ENCODE peak calls at places on chromosome 1, in five cellular contexts. Z is heart right ventricle, C is endothelial cell of umbilical vein, Q is RWPE2, U is esophagus muscularis mucosa. N is an unnamed sample.

GRCh38 chr1:24957016-24957807 is 27.1 kb upstream of the RUNX3 start:
- DNase-seq in Z (no peak), C (no peak), Q (peak; percentile 7), U (no peak), N (no peak)

GRCh38 chr1:155648207-155649147 is 38.5 kb downstream of the MSTO1 start:
- DNase-seq in Z (no peak), C (peak; percentile 87), Q (no peak), U (no peak), N (no peak)

GRCh38 chr1:230778916-230779590 is 31.9 kb downstream of the CAPN9 start:
- DNase-seq in Z (no peak), C (peak; percentile 9), Q (no peak), U (no peak), N (no peak)

GRCh38 chr1:236016083-236016482 is 48.8 kb downstream of the NID1 start:
- DNase-seq in Z (peak; percentile 65), C (no peak), Q (no peak), U (no peak), N (no peak)

GRCh38 chr1:157073944-157074685 is 25.5 kb downstream of the ETV3L start:
- DNase-seq in Z (peak; percentile 70), C (peak; percentile 66), Q (no peak), U (peak; percentile 92), N (no peak)

GRCh38 chr1:206479164-206480125 is 9.2 kb downstream of the IKBKE start:
- DNase-seq in Z (peak; percentile 56), C (peak; percentile 74), Q (no peak), U (no peak), N (no peak)

GRCh38 chr1:199857103-199857502 is 170.4 kb upstream of the NR5A2 start:
- DNase-seq in Z (no peak), C (no peak), Q (no peak), U (no peak), N (no peak)

GRCh38 chr1:38275960-38276359 is 229.4 kb upstream of the POU3F1 start:
- DNase-seq in Z (no peak), C (no peak), Q (no peak), U (no peak), N (no peak)

GRCh38 chr1:113129529-113130185 is 56.7 kb downstream of the LRIG2 start:
- DNase-seq in Z (no peak), C (no peak), Q (no peak), U (no peak), N (no peak)

GRCh38 chr1:230568008-230568407 is 74.3 kb upstream of the COG2 start:
- DNase-seq in Z (no peak), C (no peak), Q (peak; percentile 56), U (no peak), N (no peak)

GRCh38 chr1:59593798-59594790 is 220.7 kb upstream of the HOOK1 start:
- DNase-seq in Z (no peak), C (no peak), Q (no peak), U (no peak), N (no peak)

GRCh38 chr1:59597420-59598199 is 217.1 kb upstream of the HOOK1 start:
- DNase-seq in Z (no peak), C (no peak), Q (no peak), U (no peak), N (no peak)

GRCh38 chr1:59596432-59596831 is 218.3 kb upstream of the HOOK1 start:
- DNase-seq in Z (no peak), C (peak; percentile 98), Q (peak; percentile 87), U (no peak), N (no peak)

GRCh38 chr1:59596956-59597355 is 217.8 kb upstream of the HOOK1 start:
- DNase-seq in Z (no peak), C (no peak), Q (no peak), U (no peak), N (no peak)

GRCh38 chr1:59595774-59596173 is 219.0 kb upstream of the HOOK1 start:
- DNase-seq in Z (no peak), C (peak; percentile 80), Q (no peak), U (no peak), N (no peak)
- TF ChIP-seq CTCF in Z (no peak), C (no peak), Q (no peak), U (peak; percentile 39), N (no peak)

GRCh38 chr1:115717541-115717940 is 51.0 kb downstream of the CASQ2 start:
- DNase-seq in Z (no peak), C (peak; percentile 30), Q (no peak), U (no peak), N (no peak)
- TF ChIP-seq CTCF in Z (peak; percentile 51), C (peak; percentile 41), Q (peak; percentile 47), U (peak; percentile 67), N (peak; percentile 54)

GRCh38 chr1:212665241-212666115 is 34.2 kb downstream of the BATF3 start:
- DNase-seq in Z (peak; percentile 87), C (peak; percentile 81), Q (no peak), U (peak; percentile 96), N (peak; percentile 93)
- TF ChIP-seq CTCF in Z (peak; percentile 96), C (peak; percentile 90), Q (peak; percentile 61), U (peak; percentile 90), N (peak; percentile 99)

GRCh38 chr1:201023517-201023902 is at the start of gene KIF21B:
- DNase-seq in Z (peak; percentile 84), C (peak; percentile 75), Q (no peak), U (peak; percentile 94), N (peak; percentile 89)

GRCh38 chr1:201026234-201026633 is 2.7 kb upstream of the KIF21B start:
- DNase-seq in Z (no peak), C (no peak), Q (no peak), U (no peak), N (no peak)

GRCh38 chr1:201026746-201027145 is 3.2 kb upstream of the KIF21B start:
- DNase-seq in Z (no peak), C (no peak), Q (no peak), U (no peak), N (no peak)

GRCh38 chr1:201024251-201024998 is 911 bp upstream of the KIF21B start:
- DNase-seq in Z (no peak), C (no peak), Q (no peak), U (no peak), N (no peak)

GRCh38 chr1:201025571-201026002 is 2.1 kb upstream of the KIF21B start:
- DNase-seq in Z (no peak), C (peak; percentile 47), Q (no peak), U (no peak), N (no peak)
- TF ChIP-seq CTCF in Z (no peak), C (peak; percentile 34), Q (no peak), U (no peak), N (peak; percentile 44)

GRCh38 chr1:60090662-60091061 is 17.1 kb upstream of the C1orf87 start:
- DNase-seq in Z (no peak), C (no peak), Q (no peak), U (no peak), N (no peak)

DNA sequence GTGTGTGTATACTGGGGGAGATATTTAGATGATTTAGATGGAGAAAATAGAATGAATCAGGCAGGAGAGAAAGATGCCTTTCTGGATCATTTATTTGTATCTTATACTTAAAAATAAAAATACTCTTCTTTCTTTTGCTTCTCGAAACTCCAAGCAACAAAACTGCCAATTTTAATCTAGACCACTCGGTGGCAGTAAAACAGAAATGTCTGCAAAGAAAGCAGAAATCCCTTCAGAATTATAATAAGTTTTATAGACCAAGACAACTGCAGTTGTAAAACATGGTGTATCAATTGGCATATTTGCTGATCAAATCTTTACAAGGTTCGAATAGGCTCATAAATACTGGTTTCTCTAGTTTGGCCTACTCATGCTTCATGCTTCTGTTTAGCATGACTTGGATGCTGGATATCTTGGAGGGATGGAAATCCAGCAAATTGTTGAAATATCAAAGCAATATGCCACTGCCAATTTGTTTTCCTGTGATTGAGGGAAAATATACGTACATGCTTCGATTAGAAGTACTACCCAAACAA is 15.1 kb upstream of the C1orf87 start:
- DNase-seq in Z (no peak), C (peak; percentile 10), Q (no peak), U (no peak), N (no peak)
- TF ChIP-seq CTCF in Z (no peak), C (no peak), Q (peak; percentile 38), U (no peak), N (peak; percentile 60)

GRCh38 chr1:166875302-166875733 is 746 bp downstream of the TADA1 start:
- DNase-seq in Z (no peak), C (no peak), Q (no peak), U (no peak), N (no peak)

GRCh38 chr1:166875734-166876539 is at the start of gene TADA1:
- DNase-seq in Z (peak; percentile 97), C (peak; percentile 98), Q (peak; percentile 98), U (peak; percentile 100), N (peak; percentile 98)

GRCh38 chr1:166874464-166874863 is 1.6 kb downstream of the TADA1 start:
- DNase-seq in Z (no peak), C (no peak), Q (no peak), U (peak; percentile 37), N (no peak)

GRCh38 chr1:166870584-166870983 is 5.5 kb downstream of the TADA1 start:
- DNase-seq in Z (no peak), C (no peak), Q (no peak), U (peak; percentile 8), N (no peak)

GRCh38 chr1:166876540-166876838 is 425 bp upstream of the TADA1 start:
- DNase-seq in Z (no peak), C (no peak), Q (no peak), U (no peak), N (no peak)
- TF ChIP-seq CTCF in Z (no peak), C (no peak), Q (no peak), U (no peak), N (peak; percentile 27)

DNA sequence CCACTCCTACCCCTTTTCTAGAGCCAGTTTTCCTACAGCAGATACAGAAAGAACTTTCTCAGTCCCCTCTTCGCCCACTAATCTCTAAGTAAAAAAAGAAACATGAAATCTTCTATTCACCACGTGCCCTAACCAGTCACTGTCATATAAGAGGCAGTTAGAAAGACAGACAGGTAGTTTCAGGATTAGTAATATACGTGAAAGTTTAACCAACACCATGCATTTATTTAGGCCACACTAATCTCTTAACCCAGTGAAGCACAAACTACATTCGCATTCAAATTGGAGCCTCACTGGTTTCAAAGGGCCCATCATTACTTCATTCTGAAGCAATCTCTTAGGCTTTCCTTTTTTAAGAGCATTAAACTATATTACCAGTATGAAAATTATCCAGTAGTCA is 10.1 kb downstream of the GPATCH2 start:
- DNase-seq in Z (no peak), C (no peak), Q (no peak), U (no peak), N (no peak)
- TF ChIP-seq CTCF in Z (no peak), C (no peak), Q (no peak), U (no peak), N (no peak)

GRCh38 chr1:73998348-73998959 is 199.5 kb downstream of the LRRIQ3 start:
- DNase-seq in Z (no peak), C (peak; percentile 38), Q (no peak), U (no peak), N (no peak)
- TF ChIP-seq CTCF in Z (peak; percentile 60), C (peak; percentile 11), Q (peak; percentile 76), U (peak; percentile 33), N (peak; percentile 61)

GRCh38 chr1:85577421-85578320 is 2.9 kb upstream of the CCN1 start:
- DNase-seq in Z (peak; percentile 25), C (peak; percentile 74), Q (no peak), U (peak; percentile 92), N (no peak)
- TF ChIP-seq CTCF in Z (no peak), C (no peak), Q (no peak), U (no peak), N (no peak)

N was measured in osteocyte.